ENCODE peak calls at places on chromosome 19, in five cellular contexts. Q, Z, R, U and K are unnamed samples. For H3K36me3, the result is how much of the 10 kb centered on the place peaks cover.

GRCh38 chr19:50427997-50428425 is 4.7 kb upstream of the MYBPC2 start:
- DNase-seq in Q (peak), R (peak), U (peak), Z (no peak), K (peak)

GRCh38 chr19:35262101-35262761 is 6.5 kb upstream of the USF2 start:
- DNase-seq in U (no peak), Z (no peak), R (no peak), Q (no peak), K (no peak)

GRCh38 chr19:40443930-40444180 is 280 bp downstream of the SERTAD3 start:
- DNase-seq in U (no peak), Z (no peak), R (no peak), Q (no peak), K (no peak)

GRCh38 chr19:53595510-53595867 is 36.3 kb upstream of the DPRX start:
- DNase-seq in R (no peak), Q (no peak), Z (no peak), U (no peak), K (no peak)

GRCh38 chr19:728011-728410 is 19.3 kb downstream of the PALM start:
- DNase-seq in R (no peak), U (peak), Q (no peak), Z (no peak), K (peak)

GRCh38 chr19:4523306-4524110 is 5.2 kb upstream of the PLIN4 start:
- DNase-seq in R (no peak), Z (peak), U (peak), Q (no peak), K (peak)

GRCh38 chr19:40908981-40909380 is 26.9 kb upstream of the CYP2A7 start:
- DNase-seq in R (no peak), U (no peak), Q (no peak), Z (no peak), K (no peak)

GRCh38 chr19:35468637-35469036 is 20.6 kb downstream of the FFAR2 start:
- DNase-seq in Q (no peak), U (peak), R (no peak), Z (peak), K (peak)

GRCh38 chr19:4278926-4279529 is at the start of gene SHD:
- DNase-seq in R (no peak), U (no peak), Q (no peak), Z (peak), K (peak)

GRCh38 chr19:34681478-34681877 is 4.0 kb downstream of the ZNF302 start:
- DNase-seq in Z (no peak), R (no peak), Q (no peak), U (no peak), K (no peak)

GRCh38 chr19:31174948-31175347 is 174.3 kb downstream of the TSHZ3 start:
- DNase-seq in U (no peak), Q (no peak), R (no peak), Z (no peak), K (no peak)

GRCh38 chr19:41844601-41845000 is at the start of gene LYPD4:
- DNase-seq in Q (no peak), Z (peak), R (no peak), U (no peak), K (no peak)

GRCh38 chr19:51158474-51159129 is 16.5 kb downstream of the SIGLEC7 start:
- DNase-seq in R (peak), U (peak), Z (peak), Q (peak), K (peak)

GRCh38 chr19:510606-511100 is 3.4 kb downstream of the TPGS1 start:
- DNase-seq in Q (peak), Z (peak), U (peak), R (peak), K (peak)

GRCh38 chr19:1239796-1240737 is 1.5 kb upstream of the ATP5F1D start:
- DNase-seq in U (peak), R (peak), Q (no peak), Z (peak), K (peak)

GRCh38 chr19:50759886-50760285 is 10.4 kb upstream of the GPR32 start:
- DNase-seq in Z (peak), Q (no peak), U (no peak), R (no peak), K (peak)

GRCh38 chr19:18637644-18638630 is 1.1 kb downstream of the KLHL26 start:
- DNase-seq in Q (no peak), Z (peak), R (no peak), U (no peak), K (no peak)

GRCh38 chr19:28514166-28514565 is 698.8 kb downstream of the UQCRFS1 start:
- DNase-seq in U (no peak), Z (no peak), Q (no peak), R (no peak), K (no peak)

GRCh38 chr19:57465680-57466381 is 8.9 kb upstream of the VN1R1 start:
- DNase-seq in Z (peak), Q (no peak), U (no peak), R (no peak), K (peak)

GRCh38 chr19:35090160-35090794 is 25.3 kb upstream of the FXYD3 start:
- DNase-seq in Q (no peak), U (no peak), Z (peak), R (no peak), K (peak)

GRCh38 chr19:30297969-30298368 is 74.2 kb upstream of the ZNF536 start:
- DNase-seq in Q (no peak), R (no peak), Z (no peak), U (no peak), K (no peak)

GRCh38 chr19:39916851-39917396 is 17.5 kb downstream of the FCGBP start:
- DNase-seq in R (no peak), Z (no peak), Q (no peak), U (no peak), K (no peak)

GRCh38 chr19:11374449-11375142 is at the start of gene SWSAP1:
- DNase-seq in U (peak), R (peak), Z (peak), Q (peak), K (peak)

GRCh38 chr19:11377756-11378155 is 3.3 kb downstream of the SWSAP1 start:
- DNase-seq in Z (no peak), R (no peak), Q (no peak), U (no peak), K (no peak)

GRCh38 chr19:11375143-11375948 is 880 bp downstream of the SWSAP1 start:
- DNase-seq in Z (no peak), Q (no peak), U (peak), R (peak), K (no peak)

GRCh38 chr19:11378319-11379189 is 4.1 kb downstream of the SWSAP1 start:
- DNase-seq in U (peak), R (no peak), Z (peak), Q (no peak), K (peak)

GRCh38 chr19:11377237-11377636 is 2.8 kb downstream of the SWSAP1 start:
- DNase-seq in Z (peak), U (no peak), R (no peak), Q (no peak), K (no peak)
- H3K27ac ChIP-seq in Z (peak), U (peak), R (peak), Q (no peak), K (no peak)

DNA sequence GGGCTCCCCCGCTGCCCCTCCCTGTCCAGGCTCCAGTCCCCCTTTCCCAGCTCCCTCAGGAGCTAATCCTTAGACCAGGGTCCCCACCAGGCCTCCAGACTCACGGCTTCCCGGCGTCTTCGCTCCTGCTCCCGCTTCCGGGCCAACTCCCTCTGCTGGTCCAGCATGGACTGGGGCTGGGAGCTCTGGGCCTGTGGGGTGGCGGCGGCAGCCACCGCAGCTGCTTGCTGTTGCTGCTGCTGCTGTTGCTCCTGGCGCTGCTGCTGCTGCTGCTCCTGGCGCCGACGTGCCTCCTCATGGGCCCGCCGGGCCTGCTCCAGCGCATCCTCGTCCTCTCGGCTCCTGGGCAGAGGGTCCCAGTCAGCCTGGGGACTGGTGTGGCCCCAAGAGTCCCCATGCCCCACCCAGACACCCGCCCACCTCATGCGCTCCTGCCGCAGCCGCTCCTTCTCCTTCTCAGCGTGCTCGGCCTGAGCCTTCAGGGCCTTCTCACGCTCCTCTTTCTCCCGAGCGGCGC is 6.4 kb upstream of the EPHX3 start:
- DNase-seq in Z (no peak), U (no peak), Q (no peak), R (no peak), K (no peak)
- TF ChIP-seq CTCF in Z (no peak), U (peak), Q (peak), R (no peak), K (no peak)

DNA sequence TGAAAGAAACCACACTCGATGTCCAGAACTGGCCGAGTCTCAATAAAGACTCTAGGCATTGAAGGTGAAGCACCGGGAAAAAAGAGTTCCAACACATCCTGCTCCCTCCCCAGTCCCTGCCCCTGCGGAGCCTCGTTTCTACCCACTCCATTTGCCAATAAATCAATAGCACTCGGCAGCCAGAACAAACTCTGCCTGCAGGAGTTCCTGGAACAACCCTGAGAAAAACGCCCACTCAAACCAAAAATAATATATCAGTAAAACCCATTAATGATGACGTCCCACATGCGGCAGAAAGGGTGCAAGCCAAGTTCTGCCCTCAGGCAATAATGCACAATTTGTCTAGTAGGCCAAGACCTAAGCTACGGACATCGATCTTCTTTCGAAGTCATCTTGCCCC is 41.0 kb downstream of the PDCD5 start:
- DNase-seq in Q (no peak), R (no peak), U (no peak), Z (no peak), K (no peak)
- H3K36me3 ChIP-seq in Q (under half), R (half or more), U (half or more), Z (half or more), K (under half)

GRCh38 chr19:46785054-46785979 is 3.1 kb downstream of the SLC1A5 start:
- DNase-seq in Z (no peak), R (no peak), U (no peak), Q (no peak), K (peak)
- H3K27ac ChIP-seq in Z (peak), R (peak), U (peak), Q (peak), K (peak)

GRCh38 chr19:7682175-7682855 is 1.7 kb downstream of the TRAPPC5 start:
- DNase-seq in Z (no peak), U (no peak), Q (no peak), R (no peak), K (no peak)
- TF ChIP-seq CTCF in Z (no peak), U (no peak), Q (peak), R (no peak), K (no peak)

DNA sequence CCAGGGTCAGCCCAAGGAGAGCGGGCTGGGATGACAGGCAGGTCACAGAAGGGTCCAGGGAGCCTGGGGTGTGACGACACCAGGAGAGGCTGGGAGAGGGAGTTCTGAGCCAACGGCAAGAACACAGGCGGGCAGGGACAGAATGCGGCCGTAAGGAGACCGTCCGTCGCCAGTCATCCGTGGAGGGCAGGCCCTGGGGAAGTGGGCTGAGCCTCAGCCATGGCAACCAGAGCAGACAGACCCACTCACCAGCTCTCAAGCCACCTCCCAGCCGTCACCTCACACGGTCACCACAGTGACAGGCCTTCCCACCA is 3.7 kb upstream of the TMEM86B start:
- DNase-seq in Z (no peak), U (no peak), R (no peak), Q (no peak), K (no peak)
- H3K36me3 ChIP-seq in Z (half or more), U (half or more), R (half or more), Q (under half), K (under half)

GRCh38 chr19:37988758-37989635 is 82.0 kb downstream of the SIPA1L3 start:
- DNase-seq in U (no peak), R (no peak), Q (no peak), Z (no peak), K (no peak)

GRCh38 chr19:37990362-37990761 is 83.4 kb downstream of the SIPA1L3 start:
- DNase-seq in U (no peak), R (no peak), Q (no peak), Z (no peak), K (no peak)

GRCh38 chr19:37986048-37986750 is 79.2 kb downstream of the SIPA1L3 start:
- DNase-seq in Q (no peak), Z (no peak), U (no peak), R (no peak), K (no peak)

GRCh38 chr19:37989855-37990254 is 82.8 kb downstream of the SIPA1L3 start:
- DNase-seq in Z (no peak), U (no peak), Q (peak), R (no peak), K (no peak)

GRCh38 chr19:37987356-37988332 is 80.6 kb downstream of the SIPA1L3 start:
- DNase-seq in U (no peak), R (no peak), Z (peak), Q (no peak), K (no peak)
- H3K27ac ChIP-seq in U (no peak), R (no peak), Z (no peak), Q (no peak), K (no peak)

GRCh38 chr19:55014714-55015113 is 23.4 kb downstream of the GP6 start:
- DNase-seq in Z (no peak), U (peak), R (no peak), Q (no peak), K (no peak)
- TF ChIP-seq CTCF in Z (no peak), U (no peak), R (no peak), Q (no peak), K (no peak)

GRCh38 chr19:46303702-46304397 is 7.0 kb downstream of the HIF3A start:
- DNase-seq in R (no peak), Q (peak), Z (peak), U (peak), K (peak)

GRCh38 chr19:46306501-46306900 is 9.7 kb downstream of the HIF3A start:
- DNase-seq in Z (no peak), Q (no peak), U (no peak), R (no peak), K (no peak)

GRCh38 chr19:46311444-46311843 is 14.6 kb downstream of the HIF3A start:
- DNase-seq in U (no peak), R (no peak), Q (no peak), Z (no peak), K (no peak)

GRCh38 chr19:46309056-46309455 is 12.2 kb downstream of the HIF3A start:
- DNase-seq in Q (no peak), U (no peak), R (no peak), Z (no peak), K (no peak)

GRCh38 chr19:46308510-46308909 is 11.7 kb downstream of the HIF3A start:
- DNase-seq in Q (no peak), R (no peak), Z (no peak), U (no peak), K (no peak)
- H3K36me3 ChIP-seq in Q (under half), R (half or more), Z (under half), U (half or more), K (half or more)